ENCODE peak calls at places on chromosomes 3 and 15, in nine cellular contexts. H is heart left ventricle, M is heart right ventricle, I is kidney epithelial cell, R is stomach, Z is GM06990, L is K562, B is tibial nerve, U is mucosa of descending colon. N is an unnamed sample. For H3K36me3, the result is how much of the 10 kb centered on the place peaks cover.

GRCh38 chr3:53154731-53155320 is 6.2 kb upstream of the PRKCD start:
- DNase-seq in I (no peak), M (no peak), B (no peak), R (peak), Z (no peak), H (no peak), L (no peak), U (no peak), N (peak)

GRCh38 chr15:94576889-94577533 is 345.6 kb downstream of the MCTP2 start:
- DNase-seq in M (no peak), U (peak), R (peak), H (no peak), Z (no peak), B (no peak), L (peak), I (no peak), N (no peak)

GRCh38 chr3:127064391-127065137 is 81.6 kb downstream of the PLXNA1 start:
- DNase-seq in R (no peak), H (no peak), I (peak), U (no peak), L (no peak), B (no peak), M (no peak), Z (no peak), N (peak)

GRCh38 chr3:184472723-184473419 is 88.7 kb upstream of the EPHB3 start:
- DNase-seq in B (peak), H (peak), M (no peak), I (no peak), R (no peak), Z (no peak), U (peak), L (no peak), N (no peak)

GRCh38 chr3:155424041-155424605 is 130.6 kb upstream of the STRIT1 start:
- DNase-seq in H (no peak), M (no peak), Z (no peak), U (no peak), L (no peak), B (no peak), I (no peak), R (no peak), N (no peak)

GRCh38 chr3:148943531-148944200 is 47.7 kb upstream of the GYG1 start:
- DNase-seq in Z (peak), I (peak), R (no peak), U (peak), B (no peak), M (no peak), L (peak), H (no peak), N (no peak)

GRCh38 chr15:98147415-98147814 is 186.9 kb downstream of the ARRDC4 start:
- DNase-seq in Z (no peak), I (no peak), M (no peak), B (no peak), H (no peak), U (no peak), L (peak), R (no peak), N (no peak)

GRCh38 chr3:134796313-134797079 is 1.4 kb downstream of the EPHB1 start:
- DNase-seq in R (no peak), M (peak), L (no peak), H (no peak), B (no peak), Z (peak), I (no peak), U (no peak), N (no peak)

GRCh38 chr3:10702961-10703740 is 112.9 kb upstream of the SLC6A11 start:
- DNase-seq in R (no peak), M (no peak), B (no peak), I (no peak), L (peak), U (peak), H (no peak), Z (no peak), N (no peak)

GRCh38 chr15:71743861-71744382 is 66.4 kb upstream of the NR2E3 start:
- DNase-seq in I (no peak), B (peak), R (peak), U (peak), H (peak), L (peak), M (no peak), Z (no peak), N (no peak)

GRCh38 chr15:58167095-58167591 is 29.0 kb downstream of the AQP9 start:
- DNase-seq in L (peak), H (no peak), U (no peak), I (no peak), R (no peak), B (no peak), M (no peak), Z (no peak), N (no peak)

GRCh38 chr3:69763976-69764851 is 24.9 kb downstream of the MITF start:
- DNase-seq in Z (no peak), H (no peak), I (no peak), U (no peak), M (no peak), R (no peak), B (no peak), L (no peak), N (no peak)

GRCh38 chr3:16066545-16066944 is 107.9 kb upstream of the GALNT15 start:
- DNase-seq in R (no peak), L (no peak), U (no peak), Z (no peak), M (no peak), H (no peak), B (no peak), I (no peak), N (no peak)

GRCh38 chr3:119323401-119324107 is 29.4 kb downstream of the ARHGAP31 start:
- DNase-seq in I (no peak), L (no peak), M (no peak), R (no peak), U (peak), H (no peak), B (no peak), Z (no peak), N (no peak)

GRCh38 chr3:66203275-66203674 is 17.5 kb upstream of the SLC25A26 start:
- DNase-seq in H (no peak), U (no peak), M (no peak), I (no peak), Z (no peak), R (no peak), L (no peak), B (no peak), N (no peak)

DNA sequence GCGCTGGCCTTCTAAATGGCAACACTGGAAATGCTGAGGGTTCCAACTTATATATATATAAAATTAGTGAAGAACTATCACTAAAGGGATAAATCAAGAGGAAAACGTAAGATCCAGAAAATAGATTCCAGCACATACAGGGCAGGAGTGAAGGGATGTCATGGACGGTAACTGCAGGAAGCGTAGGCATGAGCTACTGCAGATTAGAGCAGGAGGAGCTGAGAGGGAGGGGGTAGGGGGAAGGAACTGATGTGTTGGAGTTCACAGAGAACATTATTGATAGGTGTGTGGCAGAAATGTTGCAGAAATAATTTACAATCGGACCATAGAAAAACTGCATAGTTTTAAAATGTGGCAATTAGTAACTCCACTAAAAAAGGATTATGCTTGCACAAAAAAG is 61.1 kb downstream of the PAK2 start:
- DNase-seq in H (no peak), L (peak), Z (no peak), U (no peak), M (no peak), R (no peak), B (no peak), I (no peak), N (no peak)
- H3K36me3 ChIP-seq in H (under half), L (under half), Z (under half), U (under half), M (under half), R (under half), B (under half), I (under half), N (under half)

GRCh38 chr15:41848595-41848994 is 9.9 kb downstream of the PLA2G4B start:
- DNase-seq in U (no peak), M (no peak), I (no peak), Z (no peak), L (no peak), R (no peak), B (no peak), H (no peak), N (no peak)
- H3K36me3 ChIP-seq in U (under half), M (under half), I (under half), Z (under half), L (under half), R (half or more), B (under half), H (under half), N (half or more)

GRCh38 chr3:141878812-141879211 is 2.4 kb downstream of the ATP1B3 start:
- DNase-seq in U (peak), H (no peak), B (no peak), L (no peak), I (no peak), M (no peak), R (no peak), Z (no peak), N (no peak)
- H3K36me3 ChIP-seq in U (under half), H (under half), B (under half), L (under half), I (under half), M (under half), R (under half), Z (under half), N (under half)

DNA sequence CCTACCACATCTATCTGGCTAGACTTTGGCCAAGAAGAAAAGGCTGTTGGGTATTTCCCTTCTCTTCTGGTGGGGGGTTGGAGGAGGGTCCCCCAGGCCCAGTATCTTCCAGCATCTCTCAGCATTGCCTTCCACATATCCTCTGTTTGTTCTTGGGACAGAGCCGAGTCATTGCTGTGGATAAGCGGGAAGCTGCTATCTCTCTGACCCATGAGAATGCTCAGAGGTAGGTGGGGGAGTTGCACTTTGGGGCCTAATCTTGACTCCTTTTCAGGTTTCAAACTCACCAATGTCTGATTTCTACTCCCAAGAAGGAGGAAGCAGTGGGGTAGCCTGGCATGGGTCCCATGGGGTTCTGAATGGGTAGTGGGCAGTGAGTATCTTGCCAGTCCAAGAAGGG is 8.0 kb downstream of the HEMK1 start:
- DNase-seq in L (peak), B (no peak), R (no peak), H (no peak), U (no peak), I (no peak), M (no peak), Z (no peak), N (no peak)
- H3K36me3 ChIP-seq in L (half or more), B (under half), R (half or more), H (half or more), U (under half), I (under half), M (under half), Z (under half), N (half or more)

GRCh38 chr3:58107597-58107996 is 99.4 kb downstream of the FLNB start:
- DNase-seq in L (peak), B (no peak), U (no peak), Z (no peak), H (no peak), I (no peak), M (no peak), R (no peak), N (no peak)

GRCh38 chr3:58112185-58112535 is 98.6 kb downstream of the DNASE1L3 start:
- DNase-seq in I (no peak), H (no peak), B (no peak), Z (no peak), R (no peak), L (no peak), U (no peak), M (no peak), N (no peak)

GRCh38 chr3:58111513-58112184 is 99.1 kb downstream of the DNASE1L3 start:
- DNase-seq in H (no peak), I (no peak), U (peak), L (no peak), R (peak), Z (peak), B (no peak), M (no peak), N (peak)

GRCh38 chr3:58106640-58107039 is 98.4 kb downstream of the FLNB start:
- DNase-seq in H (no peak), I (no peak), L (no peak), R (no peak), M (no peak), B (no peak), Z (no peak), U (no peak), N (no peak)

GRCh38 chr3:58109752-58110151 is 101.0 kb downstream of the DNASE1L3 start:
- DNase-seq in H (no peak), Z (no peak), I (no peak), R (no peak), M (no peak), U (no peak), L (no peak), B (no peak), N (no peak)
- H3K36me3 ChIP-seq in H (half or more), Z (under half), I (under half), R (half or more), M (half or more), U (under half), L (half or more), B (under half), N (half or more)

DNA sequence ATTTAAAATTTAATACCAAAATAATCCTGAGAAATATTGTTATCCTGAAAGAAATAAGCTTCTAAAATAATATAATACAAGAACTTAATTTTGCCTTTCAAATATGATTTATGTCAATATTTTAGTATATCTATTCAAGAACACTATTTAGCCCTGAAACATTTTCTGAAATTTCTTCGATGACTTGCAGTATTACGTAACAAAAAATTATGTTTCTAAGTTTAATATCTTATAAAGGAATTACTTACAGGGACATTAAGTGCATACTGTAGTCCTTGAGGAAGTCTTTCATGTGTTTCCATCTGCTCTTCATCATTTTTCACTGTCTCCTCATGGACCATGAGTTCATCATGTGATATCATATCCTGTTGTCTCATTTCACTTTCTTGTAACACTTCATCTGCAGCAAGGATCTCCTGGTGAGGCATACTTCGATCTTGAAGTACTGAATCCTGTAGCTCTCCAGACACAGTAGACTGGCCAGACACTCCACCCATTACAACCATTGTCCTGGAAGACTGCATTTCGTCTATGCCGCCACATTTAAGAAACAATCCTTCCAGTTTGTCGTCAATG is 62.0 kb downstream of the ZNF148 start:
- DNase-seq in M (no peak), Z (no peak), I (no peak), H (no peak), U (no peak), B (no peak), L (peak), R (no peak), N (no peak)
- H3K36me3 ChIP-seq in M (under half), Z (under half), I (under half), H (under half), U (under half), B (under half), L (under half), R (under half), N (under half)

GRCh38 chr15:43404130-43404529 is 33.2 kb downstream of the TUBGCP4 start:
- DNase-seq in H (no peak), M (no peak), L (no peak), R (no peak), U (no peak), B (no peak), Z (no peak), I (no peak), N (no peak)
- H3K36me3 ChIP-seq in H (half or more), M (half or more), L (half or more), R (half or more), U (under half), B (under half), Z (under half), I (under half), N (half or more)

DNA sequence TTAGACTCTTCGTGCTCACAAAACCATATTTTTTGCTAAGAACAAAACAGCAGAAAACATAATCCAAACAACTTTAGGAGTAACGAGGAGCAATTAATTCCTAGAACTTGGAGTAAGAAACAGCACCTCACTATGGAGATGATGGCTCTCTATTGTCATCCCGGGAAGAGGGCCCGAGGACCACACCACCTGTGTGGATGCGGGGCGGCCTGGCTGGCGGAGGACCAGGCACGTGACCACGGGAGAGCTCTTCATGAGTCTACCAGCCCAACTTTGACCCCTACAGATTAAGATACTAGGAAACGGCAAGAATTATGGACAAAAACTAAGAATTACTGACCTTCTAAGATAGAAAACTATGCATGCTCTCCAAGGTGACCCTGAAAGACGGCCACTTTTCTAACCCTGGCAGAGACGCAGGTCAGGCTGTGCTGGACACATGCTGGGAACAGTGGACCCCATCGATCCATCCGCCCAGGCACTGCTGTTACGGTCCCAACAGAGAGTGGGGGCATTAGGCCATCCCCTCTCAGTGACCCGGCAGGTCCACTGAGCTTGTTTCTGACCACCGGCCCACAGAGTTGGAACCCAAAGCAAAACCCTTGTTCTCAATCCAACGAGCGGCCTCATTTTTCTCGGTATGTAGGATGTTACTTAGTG is 13.1 kb upstream of the OCA2 start:
- DNase-seq in U (no peak), M (no peak), H (no peak), I (no peak), B (no peak), L (no peak), Z (no peak), R (no peak), N (no peak)
- H3K36me3 ChIP-seq in U (under half), M (under half), H (half or more), I (under half), B (under half), L (half or more), Z (under half), R (half or more), N (half or more)

GRCh38 chr15:82134426-82134825 is 88.6 kb upstream of the MEX3B start:
- DNase-seq in M (no peak), U (no peak), Z (no peak), L (no peak), B (no peak), H (no peak), I (no peak), R (no peak), N (no peak)

GRCh38 chr15:82129769-82130168 is 84.0 kb upstream of the MEX3B start:
- DNase-seq in L (no peak), R (no peak), U (no peak), H (no peak), I (no peak), M (no peak), B (no peak), Z (no peak), N (no peak)

GRCh38 chr15:82133251-82133650 is 87.4 kb upstream of the MEX3B start:
- DNase-seq in L (no peak), B (no peak), M (no peak), R (no peak), I (no peak), H (no peak), U (no peak), Z (no peak), N (no peak)

GRCh38 chr15:82132742-82133141 is 86.9 kb upstream of the MEX3B start:
- DNase-seq in R (no peak), L (no peak), H (no peak), Z (no peak), B (no peak), U (no peak), M (no peak), I (peak), N (no peak)

DNA sequence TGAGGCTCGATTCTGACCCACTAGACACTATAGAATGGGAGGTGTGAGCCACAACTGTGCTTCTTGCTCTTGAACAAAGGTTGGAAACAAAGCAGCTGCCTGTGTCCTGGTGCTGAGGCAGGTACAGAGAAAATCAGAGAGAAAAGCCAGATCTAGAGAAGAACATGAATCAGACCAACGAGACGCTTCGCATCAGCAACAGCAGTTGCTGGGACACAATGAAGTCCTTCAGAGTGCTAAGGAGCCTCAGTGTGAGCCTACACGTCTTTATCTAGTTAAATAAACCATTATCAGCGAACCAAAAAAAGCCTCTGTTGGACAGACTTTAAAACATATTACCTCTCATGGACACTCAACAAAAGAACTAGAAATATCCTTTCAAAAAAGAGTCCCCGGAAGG is 86.3 kb upstream of the MEX3B start:
- DNase-seq in U (no peak), M (no peak), Z (no peak), I (no peak), H (no peak), B (no peak), L (no peak), R (no peak), N (no peak)
- H3K36me3 ChIP-seq in U (under half), M (under half), Z (under half), I (under half), H (half or more), B (under half), L (under half), R (half or more), N (under half)

GRCh38 chr3:173501941-173502489 is 104.5 kb downstream of the NLGN1 start:
- DNase-seq in L (no peak), Z (no peak), U (no peak), M (no peak), H (no peak), I (no peak), R (no peak), B (no peak), N (no peak)
- H3K36me3 ChIP-seq in L (under half), Z (under half), U (under half), M (under half), H (under half), I (under half), R (under half), B (under half), N (under half)